ENCODE peak calls at places on chromosomes 3 and 15, in nine cellular contexts. O is NCI-H2081, Y is ELR, U is neural crest cell, J is memory B cell, I is lower leg skin, E is fibroblast of pulmonary artery, Q is Right ventricle myocardium superior, L is AG04450. T is an unnamed sample.

GRCh38 chr3:16808393-16809107 is 76.2 kb upstream of the PLCL2 start:
- DNase-seq in O (peak; percentile 3), Y (no peak), U (no peak), J (no peak), I (no peak), E (no peak), Q (no peak), L (no peak), T (no peak)

GRCh38 chr3:120093923-120094775 is at the start of gene GSK3B:
- DNase-seq in O (peak; percentile 82), Y (no peak), U (peak; percentile 98), J (peak; percentile 99), I (no peak), E (peak; percentile 100), Q (peak; percentile 99), L (no peak), T (peak; percentile 24)

GRCh38 chr3:65732060-65732933 is 306.4 kb downstream of the MAGI1 start:
- DNase-seq in O (peak; percentile 60), Y (peak; percentile 78), U (peak; percentile 18), J (no peak), I (no peak), E (peak; percentile 73), Q (no peak), L (peak; percentile 41), T (peak; percentile 41)

GRCh38 chr3:24497942-24498341 is 3.3 kb upstream of the THRB start:
- DNase-seq in O (no peak), Y (no peak), U (no peak), J (no peak), I (no peak), E (no peak), Q (no peak), L (no peak), T (no peak)

GRCh38 chr15:45589296-45589695 is 2.1 kb downstream of the BLOC1S6 start:
- DNase-seq in O (no peak), Y (no peak), U (no peak), J (no peak), I (no peak), E (no peak), Q (no peak), L (no peak), T (no peak)

GRCh38 chr15:67783303-67783702 is 42.0 kb upstream of the SKOR1 start:
- DNase-seq in O (no peak), Y (no peak), U (no peak), J (peak; percentile 54), I (no peak), E (no peak), Q (no peak), L (no peak), T (no peak)

GRCh38 chr15:66865622-66866611 is 163.9 kb downstream of the SMAD6 start:
- DNase-seq in O (no peak), Y (no peak), U (no peak), J (peak; percentile 67), I (peak; percentile 89), E (no peak), Q (no peak), L (no peak), T (no peak)

GRCh38 chr3:178170698-178171535 is 365.3 kb upstream of the KCNMB2 start:
- DNase-seq in O (no peak), Y (peak; percentile 79), U (no peak), J (no peak), I (no peak), E (peak; percentile 97), Q (no peak), L (peak; percentile 36), T (peak; percentile 83)

GRCh38 chr3:103794656-103795055 is 1359.8 kb downstream of the ZPLD1 start:
- DNase-seq in O (peak; percentile 34), Y (peak; percentile 34), U (no peak), J (no peak), I (no peak), E (no peak), Q (no peak), L (no peak), T (no peak)

GRCh38 chr15:29278436-29279099 is 8.9 kb upstream of the NSMCE3 start:
- DNase-seq in O (no peak), Y (peak; percentile 91), U (no peak), J (no peak), I (no peak), E (peak; percentile 53), Q (no peak), L (peak; percentile 59), T (no peak)

GRCh38 chr3:45479627-45480026 is 91.3 kb downstream of the LARS2 start:
- DNase-seq in O (no peak), Y (peak; percentile 87), U (no peak), J (no peak), I (no peak), E (peak; percentile 84), Q (no peak), L (peak; percentile 36), T (peak; percentile 49)

GRCh38 chr15:88725305-88726220 is 77.7 kb upstream of the ACAN start:
- DNase-seq in O (no peak), Y (no peak), U (no peak), J (no peak), I (no peak), E (no peak), Q (no peak), L (no peak), T (no peak)

GRCh38 chr15:69038508-69038907 is 24.0 kb downstream of the NOX5 start:
- DNase-seq in O (no peak), Y (no peak), U (no peak), J (no peak), I (peak; percentile 21), E (no peak), Q (no peak), L (no peak), T (no peak)

GRCh38 chr15:31499953-31500808 is 173.5 kb downstream of the KLF13 start:
- DNase-seq in O (no peak), Y (no peak), U (no peak), J (no peak), I (no peak), E (no peak), Q (no peak), L (no peak), T (no peak)

GRCh38 chr15:94584833-94585244 is 353.5 kb downstream of the MCTP2 start:
- DNase-seq in O (no peak), Y (no peak), U (no peak), J (no peak), I (no peak), E (peak; percentile 18), Q (no peak), L (no peak), T (no peak)

GRCh38 chr3:195182470-195182795 is 88.5 kb downstream of the XXYLT1 start:
- DNase-seq in O (no peak), Y (peak; percentile 84), U (no peak), J (no peak), I (peak; percentile 53), E (peak; percentile 85), Q (no peak), L (peak; percentile 38), T (peak; percentile 32)

GRCh38 chr15:63348392-63348791 is 33.3 kb downstream of the CA12 start:
- DNase-seq in O (peak; percentile 87), Y (peak; percentile 77), U (no peak), J (no peak), I (peak; percentile 91), E (peak; percentile 82), Q (peak; percentile 85), L (no peak), T (peak; percentile 58)

GRCh38 chr15:76718863-76719262 is 186.3 kb downstream of the SCAPER start:
- DNase-seq in O (no peak), Y (no peak), U (no peak), J (no peak), I (no peak), E (no peak), Q (no peak), L (no peak), T (no peak)

GRCh38 chr3:194042947-194043346 is 93.0 kb upstream of the HES1 start:
- DNase-seq in O (no peak), Y (peak; percentile 71), U (no peak), J (no peak), I (no peak), E (peak; percentile 57), Q (no peak), L (peak; percentile 29), T (no peak)

GRCh38 chr3:195522254-195523023 is 20.7 kb downstream of the PPP1R2 start:
- DNase-seq in O (peak; percentile 57), Y (peak; percentile 60), U (peak; percentile 38), J (no peak), I (no peak), E (peak; percentile 65), Q (no peak), L (no peak), T (no peak)

GRCh38 chr3:8488436-8488835 is 13.2 kb upstream of the LMCD1 start:
- DNase-seq in O (no peak), Y (no peak), U (no peak), J (no peak), I (no peak), E (no peak), Q (no peak), L (no peak), T (no peak)

GRCh38 chr3:128296469-128297251 is 143.4 kb downstream of the EEFSEC start:
- DNase-seq in O (no peak), Y (no peak), U (no peak), J (peak; percentile 7), I (peak; percentile 61), E (no peak), Q (peak; percentile 70), L (no peak), T (no peak)

GRCh38 chr15:29674661-29675533 is 147.4 kb downstream of the TJP1 start:
- DNase-seq in O (no peak), Y (peak; percentile 72), U (peak; percentile 69), J (no peak), I (peak; percentile 85), E (peak; percentile 52), Q (peak; percentile 53), L (no peak), T (no peak)

GRCh38 chr3:50587806-50588758 is 18.8 kb downstream of the HEMK1 start:
- DNase-seq in O (no peak), Y (no peak), U (no peak), J (no peak), I (no peak), E (no peak), Q (no peak), L (no peak), T (no peak)

GRCh38 chr3:45908761-45909160 is 22.4 kb downstream of the CCR9 start:
- DNase-seq in O (no peak), Y (no peak), U (no peak), J (no peak), I (peak; percentile 63), E (no peak), Q (no peak), L (no peak), T (no peak)

GRCh38 chr3:90062018-90062417 is 954.6 kb downstream of the EPHA3 start:
- DNase-seq in O (no peak), Y (no peak), U (no peak), J (no peak), I (no peak), E (peak; percentile 49), Q (no peak), L (no peak), T (peak; percentile 52)

GRCh38 chr3:195727596-195728195 is 6.9 kb downstream of the MUC20 start:
- DNase-seq in O (no peak), Y (no peak), U (no peak), J (no peak), I (no peak), E (no peak), Q (no peak), L (no peak), T (no peak)

GRCh38 chr3:75144396-75144795 is 519.7 kb upstream of the FRG2C start:
- DNase-seq in O (no peak), Y (no peak), U (no peak), J (no peak), I (no peak), E (no peak), Q (no peak), L (no peak), T (no peak)

GRCh38 chr3:64321747-64322146 is 96.5 kb upstream of the PRICKLE2 start:
- DNase-seq in O (no peak), Y (peak; percentile 88), U (no peak), J (no peak), I (no peak), E (peak; percentile 73), Q (no peak), L (peak; percentile 48), T (no peak)

GRCh38 chr15:39172380-39173281 is 408.2 kb upstream of the THBS1 start:
- DNase-seq in O (no peak), Y (peak; percentile 80), U (no peak), J (no peak), I (no peak), E (peak; percentile 76), Q (no peak), L (no peak), T (no peak)

GRCh38 chr15:82139823-82140268 is 94.0 kb upstream of the MEX3B start:
- DNase-seq in O (peak; percentile 60), Y (peak; percentile 81), U (no peak), J (no peak), I (no peak), E (peak; percentile 75), Q (no peak), L (no peak), T (peak; percentile 37)

T was measured in fibroblast of the conjunctiva.